ENCODE peak calls at places on chromosomes 7 and 10, in four cellular contexts. L is fibroblast of lung, N is IMR-90, T is body of pancreas. M is an unnamed sample.

GRCh38 chr7:55410641-55411239 is 45.6 kb downstream of the LANCL2 start:
- DNase-seq in L (no peak), T (no peak), N (no peak), M (no peak)

GRCh38 chr10:128863823-128864405 is 603.1 kb upstream of the MGMT start:
- DNase-seq in N (no peak), L (no peak), T (no peak), M (no peak)

GRCh38 chr10:126063353-126063791 is 167.0 kb downstream of the FANK1 start:
- DNase-seq in L (peak; percentile 98), N (peak; percentile 81), T (no peak), M (no peak)

GRCh38 chr10:52729259-52730104 is 43.1 kb downstream of the MBL2 start:
- DNase-seq in L (peak; percentile 25), N (peak; percentile 43), T (no peak), M (no peak)

GRCh38 chr10:93071177-93071472 is 2.6 kb upstream of the CYP26A1 start:
- DNase-seq in L (no peak), T (no peak), N (no peak), M (no peak)

GRCh38 chr7:46522354-46522906 is 601.4 kb upstream of the IGFBP3 start:
- DNase-seq in L (no peak), N (no peak), T (no peak), M (no peak)

GRCh38 chr10:73119952-73120351 is 9.7 kb downstream of the NUDT13 start:
- DNase-seq in L (no peak), T (no peak), N (no peak), M (no peak)

GRCh38 chr10:24306507-24306875 is 97.6 kb downstream of the KIAA1217 start:
- DNase-seq in T (no peak), L (peak; percentile 18), N (no peak), M (no peak)

GRCh38 chr7:11237742-11238141 is 264.1 kb downstream of the PHF14 start:
- DNase-seq in T (no peak), N (no peak), L (no peak), M (no peak)

GRCh38 chr7:101173752-101174244 is 6.3 kb downstream of the NAT16 start:
- DNase-seq in L (no peak), N (no peak), T (no peak), M (peak; percentile 34)

GRCh38 chr10:48737866-48738265 is 53.2 kb downstream of the WDFY4 start:
- DNase-seq in T (no peak), N (no peak), L (no peak), M (no peak)

GRCh38 chr7:106367018-106367420 is 82.2 kb upstream of the NAMPT start:
- DNase-seq in L (peak; percentile 14), T (no peak), N (peak; percentile 22), M (no peak)

GRCh38 chr10:91043173-91043910 is 122.5 kb upstream of the ANKRD1 start:
- DNase-seq in N (peak; percentile 16), T (no peak), L (no peak), M (no peak)

GRCh38 chr10:128863411-128863810 is 603.6 kb upstream of the MGMT start:
- DNase-seq in L (no peak), N (no peak), T (no peak), M (no peak)

GRCh38 chr7:101537205-101537604 is 91.9 kb downstream of the MYL10 start:
- DNase-seq in T (no peak), N (peak; percentile 31), L (peak; percentile 10), M (no peak)

GRCh38 chr7:43781726-43782607 is 23.5 kb downstream of the BLVRA start:
- DNase-seq in T (no peak), L (peak; percentile 62), N (peak; percentile 62), M (no peak)

GRCh38 chr7:3971323-3971722 is 670.3 kb downstream of the SDK1 start:
- DNase-seq in N (no peak), T (no peak), L (no peak), M (no peak)

GRCh38 chr10:26430641-26431163 is 7.4 kb upstream of the APBB1IP start:
- DNase-seq in T (no peak), L (no peak), N (no peak), M (peak; percentile 46)

GRCh38 chr10:72830625-72831024 is 62.9 kb upstream of the OIT3 start:
- DNase-seq in T (no peak), N (no peak), L (no peak), M (no peak)

GRCh38 chr10:49379596-49380410 is 16.1 kb downstream of the DRGX start:
- DNase-seq in L (no peak), N (no peak), T (no peak), M (no peak)

GRCh38 chr7:33854178-33854577 is 51.2 kb upstream of the BMPER start:
- DNase-seq in N (peak; percentile 73), L (peak; percentile 94), T (no peak), M (no peak)

GRCh38 chr7:132499065-132499464 is 77.2 kb downstream of the PLXNA4 start:
- DNase-seq in N (no peak), T (no peak), L (no peak), M (no peak)

GRCh38 chr7:132497098-132497497 is 79.2 kb downstream of the PLXNA4 start:
- DNase-seq in T (no peak), N (no peak), L (no peak), M (no peak)

GRCh38 chr7:132500727-132501410 is 75.4 kb downstream of the PLXNA4 start:
- DNase-seq in N (no peak), L (peak; percentile 69), T (peak; percentile 47), M (no peak)

GRCh38 chr7:132495931-132496330 is 80.3 kb downstream of the PLXNA4 start:
- DNase-seq in N (no peak), L (no peak), T (no peak), M (no peak)

DNA sequence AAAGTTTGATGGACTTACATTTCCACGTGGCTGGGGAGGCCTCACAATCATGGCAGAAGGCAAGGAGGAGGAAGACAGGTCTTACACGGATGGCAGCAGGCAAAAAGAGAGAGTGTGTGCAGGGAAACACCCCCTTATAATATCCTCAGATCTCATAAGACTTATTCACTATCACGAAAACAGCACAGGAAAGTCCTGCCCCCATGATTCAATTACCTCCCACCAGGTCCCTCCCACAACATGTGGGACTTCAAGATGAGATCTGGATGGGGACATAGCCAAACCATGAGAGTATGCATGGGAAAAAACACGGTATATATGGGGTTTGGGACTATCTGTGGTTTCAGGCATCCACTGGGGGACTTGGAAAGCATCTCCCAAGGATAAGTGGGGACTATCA is 78.0 kb downstream of the PLXNA4 start:
- DNase-seq in T (no peak), N (no peak), L (no peak), M (no peak)
- H3K27ac ChIP-seq in T (no peak overlapping the region), N (no peak overlapping the region), L (no peak overlapping the region), M (no peak overlapping the region)

DNA sequence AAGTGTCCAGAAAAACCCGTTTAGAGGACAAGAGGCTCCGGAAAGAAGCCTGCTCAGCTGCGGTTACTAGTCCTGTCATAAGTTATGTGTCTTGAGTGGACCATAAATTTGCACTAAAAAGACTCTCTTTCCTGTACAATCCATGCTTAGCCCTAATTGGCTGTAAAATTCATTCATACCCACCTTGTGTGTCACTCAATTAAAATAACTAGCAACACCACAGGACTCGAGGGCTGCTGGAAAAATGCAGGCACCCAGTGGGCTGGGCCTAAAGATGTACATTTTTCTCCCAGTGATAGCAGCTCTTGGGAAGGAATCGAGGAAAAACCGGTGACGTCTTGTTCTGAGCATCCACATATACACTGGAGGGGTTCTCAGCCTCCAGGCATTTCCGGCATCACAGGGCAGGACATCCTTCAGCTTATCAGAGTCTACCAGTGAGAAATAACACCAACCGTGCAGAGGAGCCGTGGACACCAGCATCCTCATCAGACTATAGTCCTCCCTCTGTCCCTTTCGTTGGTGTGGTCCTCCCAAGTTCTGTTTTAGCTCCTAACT is 85.8 kb upstream of the PITRM1 start:
- DNase-seq in T (no peak), L (no peak), N (no peak), M (no peak)
- H3K4me1 ChIP-seq in T (no peaks in the 10 kb centered on the region), L (no peaks in the 10 kb centered on the region), N (no peaks in the 10 kb centered on the region), M (no peaks in the 10 kb centered on the region)

DNA sequence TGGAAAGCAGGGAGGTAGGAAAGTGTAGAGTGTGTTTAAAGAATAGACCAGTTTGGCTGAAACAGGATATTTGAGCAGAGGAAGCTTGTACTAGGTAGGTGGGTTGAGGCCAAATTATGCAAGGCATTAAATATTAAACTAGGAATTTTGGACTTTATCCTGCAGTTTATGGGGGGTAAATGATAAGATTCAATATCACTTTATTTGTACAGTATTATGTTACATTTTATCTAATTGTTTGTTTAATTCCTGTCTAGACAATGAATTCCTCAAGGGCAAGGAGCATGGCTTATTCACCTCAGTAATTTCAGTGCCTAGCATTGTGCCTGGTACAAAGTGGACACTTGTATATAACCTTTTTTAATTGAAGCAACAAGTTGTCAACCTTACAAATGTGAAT is 125.9 kb downstream of the CFTR start:
- DNase-seq in L (no peak), T (no peak), N (no peak), M (no peak)
- H3K27ac ChIP-seq in L (no peak overlapping the region), T (no peak overlapping the region), N (no peak overlapping the region), M (no peak overlapping the region)

GRCh38 chr7:18511351-18511750 is 15.8 kb downstream of the HDAC9 start:
- DNase-seq in T (no peak), N (no peak), L (no peak), M (no peak)

GRCh38 chr7:18508441-18509427 is 13.2 kb downstream of the HDAC9 start:
- DNase-seq in T (no peak), L (peak; percentile 98), N (peak; percentile 98), M (peak; percentile 26)

GRCh38 chr7:18515067-18515466 is 19.5 kb downstream of the HDAC9 start:
- DNase-seq in T (no peak), N (peak; percentile 67), L (peak; percentile 74), M (no peak)

GRCh38 chr7:18509491-18509890 is 13.9 kb downstream of the HDAC9 start:
- DNase-seq in N (peak; percentile 4), T (no peak), L (no peak), M (no peak)

GRCh38 chr7:18513343-18513742 is 17.8 kb downstream of the HDAC9 start:
- DNase-seq in T (no peak), N (no peak), L (no peak), M (no peak)
- H3K4me1 ChIP-seq in T (no peaks in the 10 kb centered on the region), N (peaks cover 4% of the 10 kb centered on the region), L (peaks cover 5% of the 10 kb centered on the region), M (no peaks in the 10 kb centered on the region)

DNA sequence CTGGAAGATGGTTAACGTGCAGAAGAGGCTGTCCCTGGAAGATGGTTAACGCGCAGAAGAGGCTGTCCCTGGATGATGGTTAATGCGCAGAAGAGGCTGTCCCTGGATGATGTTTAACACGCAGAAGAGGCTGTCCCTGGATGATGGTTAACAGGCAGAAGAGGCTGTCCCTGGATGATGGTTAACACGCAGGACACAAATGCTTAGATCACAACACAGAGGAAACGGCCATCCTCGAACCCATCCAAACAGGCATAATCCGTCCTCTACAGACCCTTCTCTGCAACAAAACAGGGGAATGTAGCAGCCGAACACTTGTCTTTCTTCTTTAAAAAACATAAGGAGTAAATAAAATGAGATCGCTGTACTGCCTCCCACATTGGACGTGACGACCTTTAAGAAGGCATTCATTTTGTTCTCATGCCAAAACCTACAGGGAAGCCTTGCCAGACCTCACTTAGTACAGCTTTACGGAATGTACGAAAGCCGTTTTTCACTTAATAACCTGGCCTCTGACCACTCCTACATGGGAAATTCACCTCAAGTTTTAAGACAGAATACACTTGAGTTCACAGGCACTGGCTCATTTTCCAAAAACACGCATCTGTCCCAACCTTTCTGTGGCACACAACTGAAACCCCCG is 245.2 kb downstream of the ZMYND11 start:
- DNase-seq in T (no peak), L (peak; percentile 89), N (peak; percentile 19), M (no peak)
- H3K27ac ChIP-seq in T (no peak overlapping the region), L (no peak overlapping the region), N (no peak overlapping the region), M (no peak overlapping the region)

M was measured in CD4-positive, CD25-positive, alpha-beta regulatory T cell.